ENCODE peak calls at places on chromosomes 7 and 10, in nine cellular contexts. P is NAMALWA; K is RWPE1; X is colonic mucosa; R is GM04503; C is stimulated activated naive CD4-positive, alpha-beta T cell; W is cardiac fibroblast; S is hippocampal formation; H is stimulated activated CD8-positive, alpha-beta memory T cell treated with anti-CD3 and anti-CD28 coated beads, Interleukin-15, amount 100 ng/mL, for 24 hours. I is an unnamed sample.
A peak's percentile ranks its signal among the peaks of the same experiment; 100 is the strongest.

GRCh38 chr7:1663857-1664651 is 6.0 kb upstream of the ELFN1 start:
- DNase-seq in P (no peak), W (no peak), K (no peak), C (no peak), H (no peak), X (no peak), R (no peak), S (no peak), I (no peak)

GRCh38 chr7:124764847-124765400 is 668 bp downstream of the GPR37 start:
- DNase-seq in S (peak; percentile 44), X (peak; percentile 43), K (peak; percentile 12), P (peak; percentile 38), C (no peak), W (peak; percentile 1), R (no peak), H (no peak), I (peak; percentile 6)

GRCh38 chr7:32217841-32218467 is 147.7 kb upstream of the PDE1C start:
- DNase-seq in P (no peak), C (no peak), S (no peak), W (no peak), R (no peak), X (no peak), K (no peak), H (no peak), I (no peak)

GRCh38 chr10:132563485-132564248 is 26.1 kb downstream of the INPP5A start:
- DNase-seq in H (no peak), S (no peak), W (peak; percentile 18), K (no peak), C (no peak), X (no peak), P (no peak), R (no peak), I (no peak)

GRCh38 chr10:32077896-32078295 is 21.7 kb upstream of the KIF5B start:
- DNase-seq in K (peak; percentile 78), X (no peak), R (peak; percentile 67), H (no peak), W (peak; percentile 81), C (no peak), S (no peak), P (no peak), I (peak; percentile 89)

GRCh38 chr10:60733826-60734225 is 44.5 kb upstream of the CDK1 start:
- DNase-seq in X (no peak), S (no peak), K (no peak), P (no peak), C (no peak), W (no peak), H (no peak), R (no peak), I (no peak)

GRCh38 chr7:48298779-48299178 is 127.5 kb downstream of the ABCA13 start:
- DNase-seq in S (no peak), W (peak; percentile 89), P (no peak), K (peak; percentile 78), H (no peak), R (no peak), C (no peak), X (no peak), I (peak; percentile 79)

GRCh38 chr10:130171196-130171595 is 35.0 kb downstream of the GLRX3 start:
- DNase-seq in S (no peak), X (no peak), P (no peak), R (no peak), K (no peak), H (no peak), C (no peak), W (no peak), I (no peak)

GRCh38 chr10:15084502-15084922 is 4.1 kb downstream of the ACBD7 start:
- DNase-seq in P (peak; percentile 44), H (no peak), R (peak; percentile 90), X (peak; percentile 61), K (peak; percentile 89), W (peak; percentile 99), S (peak; percentile 11), C (no peak), I (peak; percentile 97)

GRCh38 chr7:149719050-149719899 is 54.1 kb downstream of the ZNF467 start:
- DNase-seq in W (peak; percentile 71), X (no peak), K (no peak), R (no peak), H (no peak), P (no peak), C (no peak), S (no peak), I (peak; percentile 80)

GRCh38 chr10:26367771-26368170 is 70.4 kb upstream of the APBB1IP start:
- DNase-seq in S (no peak), K (peak; percentile 59), W (peak; percentile 28), C (no peak), H (no peak), R (no peak), X (no peak), P (peak; percentile 54), I (peak; percentile 36)

GRCh38 chr10:14362098-14362497 is 31.4 kb upstream of the FRMD4A start:
- DNase-seq in W (peak; percentile 23), X (no peak), S (no peak), H (no peak), P (no peak), R (no peak), C (no peak), K (no peak), I (peak; percentile 55)